ENCODE peak calls at places on chromosomes 16 and 17, in ten cellular contexts. N is heart right ventricle, A is PC-3, S is K562, I is kidney, E is tibial artery, X is cardiac muscle cell, M is astrocyte, W is endodermal cell, B is IMR-90. F is an unnamed sample.
A peak's percentile ranks its signal among the peaks of the same experiment; 100 is the strongest.

GRCh38 chr16:3536851-3537250 is 36.0 kb downstream of the CLUAP1 start:
- DNase-seq in N (no peak), A (no peak), S (no peak), I (no peak), E (no peak), X (no peak), M (no peak), W (no peak), B (peak; percentile 2), F (no peak)

GRCh38 chr16:12419987-12420386 is 383.7 kb downstream of the CPPED1 start:
- DNase-seq in N (no peak), A (no peak), S (no peak), I (no peak), E (no peak), X (no peak), M (no peak), W (no peak), B (no peak), F (no peak)

GRCh38 chr17:49071106-49071505 is 61.5 kb upstream of the B4GALNT2 start:
- DNase-seq in N (no peak), A (no peak), S (no peak), I (no peak), E (no peak), X (no peak), M (no peak), W (no peak), B (peak; percentile 33), F (no peak)

GRCh38 chr16:66618588-66618987 is 14.1 kb downstream of the CMTM3 start:
- DNase-seq in N (no peak), A (peak; percentile 90), S (no peak), I (no peak), E (no peak), X (no peak), M (peak; percentile 99), W (no peak), B (peak; percentile 98), F (no peak)

GRCh38 chr16:48542020-48542473 is 67.9 kb downstream of the N4BP1 start:
- DNase-seq in N (peak; percentile 35), A (peak; percentile 37), S (no peak), I (peak; percentile 80), E (peak; percentile 70), X (peak; percentile 30), M (no peak), W (no peak), B (peak; percentile 54), F (peak; percentile 81)

GRCh38 chr17:1153795-1154546 is 25.8 kb downstream of the ABR start:
- DNase-seq in N (peak; percentile 64), A (peak; percentile 8), S (peak; percentile 23), I (peak; percentile 84), E (peak; percentile 76), X (peak; percentile 24), M (peak; percentile 58), W (peak; percentile 86), B (peak; percentile 67), F (peak; percentile 77)

GRCh38 chr16:75105306-75106061 is 11.1 kb downstream of the LDHD start:
- DNase-seq in N (peak; percentile 55), A (no peak), S (no peak), I (peak; percentile 84), E (peak; percentile 69), X (no peak), M (no peak), W (peak; percentile 44), B (peak; percentile 37), F (peak; percentile 69)

GRCh38 chr17:8474826-8475225 is 39.1 kb downstream of the NDEL1 start:
- DNase-seq in N (no peak), A (no peak), S (no peak), I (no peak), E (no peak), X (no peak), M (no peak), W (peak; percentile 53), B (no peak), F (no peak)

GRCh38 chr16:67936876-67937605 is 391 bp upstream of the PSMB10 start:
- DNase-seq in N (no peak), A (peak; percentile 50), S (no peak), I (no peak), E (peak; percentile 74), X (no peak), M (no peak), W (no peak), B (no peak), F (no peak)

GRCh38 chr17:45863857-45864654 is 19.4 kb downstream of the SPPL2C start:
- DNase-seq in N (no peak), A (no peak), S (no peak), I (no peak), E (no peak), X (no peak), M (no peak), W (no peak), B (no peak), F (no peak)

DNA sequence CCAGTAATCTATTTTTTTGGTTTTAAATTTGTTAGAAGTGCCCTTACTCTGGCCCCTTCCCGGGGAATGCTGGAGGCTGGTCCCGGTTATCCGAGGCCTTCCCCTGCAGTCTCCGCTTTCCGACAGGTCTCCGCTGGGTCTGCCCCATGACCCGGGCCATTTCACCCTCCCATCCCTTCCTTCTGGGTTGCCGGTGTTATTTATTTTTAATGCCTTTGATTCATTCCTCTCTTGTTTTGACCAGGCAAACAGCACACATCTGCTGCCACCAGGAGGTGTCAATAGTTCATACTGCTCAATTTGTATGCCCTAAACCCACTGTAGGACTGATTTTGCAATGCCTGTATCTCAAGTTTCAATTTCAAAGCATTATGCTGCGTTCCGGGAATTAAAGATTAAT is 113.2 kb upstream of the IRX5 start:
- DNase-seq in N (no peak), A (peak; percentile 4), S (peak; percentile 14), I (no peak), E (no peak), X (peak; percentile 23), M (no peak), W (peak; percentile 60), B (no peak), F (no peak)
- TF ChIP-seq CTCF in N (no peak), A (peak; percentile 11), S (peak; percentile 30), I (no peak), E (peak; percentile 29), X (peak; percentile 9), M (no peak), W (peak; percentile 74), B (no peak), F (peak; percentile 36)

GRCh38 chr17:65185686-65186382 is 48.7 kb downstream of the RGS9 start:
- DNase-seq in N (no peak), A (no peak), S (no peak), I (no peak), E (no peak), X (no peak), M (no peak), W (peak; percentile 78), B (no peak), F (no peak)

GRCh38 chr17:65182233-65182632 is 45.1 kb downstream of the RGS9 start:
- DNase-seq in N (no peak), A (no peak), S (no peak), I (no peak), E (no peak), X (no peak), M (no peak), W (peak; percentile 49), B (no peak), F (no peak)

GRCh38 chr17:65184235-65184959 is 47.2 kb downstream of the RGS9 start:
- DNase-seq in N (no peak), A (no peak), S (no peak), I (no peak), E (no peak), X (no peak), M (no peak), W (peak; percentile 52), B (no peak), F (no peak)

GRCh38 chr17:65185060-65185459 is 47.9 kb downstream of the RGS9 start:
- DNase-seq in N (no peak), A (no peak), S (no peak), I (no peak), E (no peak), X (no peak), M (no peak), W (no peak), B (no peak), F (no peak)

GRCh38 chr17:65183736-65184135 is 46.6 kb downstream of the RGS9 start:
- DNase-seq in N (no peak), A (peak; percentile 60), S (no peak), I (no peak), E (no peak), X (peak; percentile 40), M (peak; percentile 47), W (peak; percentile 94), B (peak; percentile 70), F (no peak)
- H3K27ac ChIP-seq in N (no peak overlapping the region), A (no peak overlapping the region), S (no peak overlapping the region), I (no peak overlapping the region), E (no peak overlapping the region), X (no peak overlapping the region), M (no peak overlapping the region), W (no peak overlapping the region), B (peak overlapping the region; percentile 75), F (no peak overlapping the region)

GRCh38 chr16:57593990-57594389 is 34.4 kb upstream of the ADGRG1 start:
- DNase-seq in N (no peak), A (no peak), S (no peak), I (no peak), E (no peak), X (no peak), M (no peak), W (no peak), B (no peak), F (no peak)
- H3K4me1 ChIP-seq in N (peaks cover 8% of the 10 kb centered on the region), A (peaks cover 16% of the 10 kb centered on the region), S (peaks cover 11% of the 10 kb centered on the region), I (no peaks in the 10 kb centered on the region), E (no peaks in the 10 kb centered on the region), X (no peaks in the 10 kb centered on the region), M (peaks cover 19% of the 10 kb centered on the region), W (no peaks in the 10 kb centered on the region), B (peaks cover 8% of the 10 kb centered on the region), F (peaks cover 6% of the 10 kb centered on the region)

GRCh38 chr16:73012341-73012740 is 35.6 kb downstream of the ZFHX3 start:
- DNase-seq in N (no peak), A (no peak), S (no peak), I (no peak), E (no peak), X (no peak), M (no peak), W (no peak), B (no peak), F (no peak)

GRCh38 chr16:73014768-73015167 is 33.2 kb downstream of the ZFHX3 start:
- DNase-seq in N (no peak), A (no peak), S (no peak), I (no peak), E (no peak), X (no peak), M (no peak), W (peak; percentile 11), B (no peak), F (peak; percentile 15)

GRCh38 chr16:73010150-73010676 is 37.7 kb downstream of the ZFHX3 start:
- DNase-seq in N (no peak), A (peak; percentile 22), S (no peak), I (peak; percentile 58), E (peak; percentile 45), X (no peak), M (no peak), W (peak; percentile 37), B (no peak), F (peak; percentile 60)

GRCh38 chr16:73013974-73014373 is 34.0 kb downstream of the ZFHX3 start:
- DNase-seq in N (no peak), A (no peak), S (no peak), I (no peak), E (no peak), X (no peak), M (no peak), W (peak; percentile 8), B (no peak), F (no peak)

DNA sequence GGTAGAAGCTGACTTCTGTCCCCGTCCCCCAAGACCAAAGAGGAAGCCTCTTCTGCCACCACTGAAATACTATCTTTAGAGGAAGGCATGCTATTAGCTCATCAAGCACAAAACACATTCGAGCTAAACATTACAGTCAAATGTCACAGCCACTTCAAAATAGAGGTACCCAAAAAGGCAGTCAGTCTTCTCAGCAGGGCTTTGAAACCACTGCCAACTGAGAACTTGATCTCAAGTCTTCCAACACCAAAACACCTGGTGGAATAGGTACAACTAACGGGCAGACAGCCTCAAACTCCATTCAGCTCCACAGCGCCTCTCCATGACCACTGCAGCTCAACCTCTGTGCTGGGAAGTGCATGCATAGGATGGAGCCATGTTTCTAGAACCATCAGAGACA is 36.0 kb downstream of the ZFHX3 start:
- DNase-seq in N (no peak), A (no peak), S (no peak), I (no peak), E (no peak), X (no peak), M (no peak), W (peak; percentile 78), B (no peak), F (no peak)
- TF ChIP-seq CTCF in N (no peak), A (peak; percentile 30), S (peak; percentile 6), I (no peak), E (no peak), X (no peak), M (no peak), W (peak; percentile 68), B (no peak), F (no peak)

F was measured in upper lobe of right lung.